ENCODE peak calls at places on chromosomes 11 and 22, in four cellular contexts. T is brain pericyte, I is fibroblast of pulmonary artery, S is SK-N-DZ. D is an unnamed sample.

GRCh38 chr11:14423633-14424032 is 64.7 kb upstream of the RRAS2 start:
- DNase-seq in T (no peak), I (peak; percentile 64), S (no peak), D (peak; percentile 54)

GRCh38 chr11:77542296-77542695 is 47.5 kb upstream of the AQP11 start:
- DNase-seq in T (no peak), I (peak; percentile 32), S (no peak), D (peak; percentile 68)

GRCh38 chr22:25027052-25027525 is 74.6 kb downstream of the KIAA1671 start:
- DNase-seq in T (no peak), I (no peak), S (no peak), D (no peak)

GRCh38 chr22:38180841-38181452 is 683 bp downstream of the PLA2G6 start:
- DNase-seq in T (no peak), I (peak; percentile 33), S (no peak), D (no peak)

GRCh38 chr22:44622147-44622427 is 79.9 kb upstream of the PRR5 start:
- DNase-seq in T (no peak), I (no peak), S (peak; percentile 62), D (no peak)

GRCh38 chr11:14262271-14262846 is 96.6 kb downstream of the RRAS2 start:
- DNase-seq in T (peak; percentile 26), I (no peak), S (no peak), D (no peak)

GRCh38 chr11:111674941-111675340 is 72.7 kb downstream of the SIK2 start:
- DNase-seq in T (no peak), I (no peak), S (no peak), D (no peak)

GRCh38 chr22:39292561-39293074 is 26.8 kb downstream of the RPL3 start:
- DNase-seq in T (peak; percentile 89), I (peak; percentile 97), S (no peak), D (peak; percentile 95)

GRCh38 chr11:68813778-68814177 is 27.9 kb downstream of the CPT1A start:
- DNase-seq in T (no peak), I (no peak), S (no peak), D (no peak)

GRCh38 chr22:20111045-20111688 is 4.7 kb upstream of the RANBP1 start:
- DNase-seq in T (no peak), I (peak; percentile 29), S (peak; percentile 60), D (peak; percentile 60)

GRCh38 chr11:15185021-15185420 is 70.3 kb downstream of the INSC start:
- DNase-seq in T (no peak), I (no peak), S (no peak), D (no peak)

GRCh38 chr22:19066531-19067271 is 55.5 kb downstream of the DGCR2 start:
- DNase-seq in T (no peak), I (peak; percentile 66), S (no peak), D (peak; percentile 38)

GRCh38 chr22:37905534-37906363 is at the start of gene MICALL1:
- DNase-seq in T (no peak), I (peak; percentile 70), S (peak; percentile 50), D (peak; percentile 69)